ENCODE peak calls at places on chromosome 1, in nine cellular contexts. B is activated CD8-positive, alpha-beta memory T cell treated with anti-CD3 and anti-CD28 coated beads for 24 hours; G is NCI-H2081; X is upper lobe of right lung; Z is skeletal muscle cell; O is body of pancreas; U is nucleus accumbens; S is nephron progenitor cell; Y is M059J. T is an unnamed sample.

GRCh38 chr1:145918992-145919939 is 749 bp upstream of the PEX11B start:
- DNase-seq in B (no peak), G (no peak), X (peak), Z (peak), O (peak), U (no peak), S (peak), Y (peak), T (no peak)

GRCh38 chr1:59480188-59480888 is 183.4 kb downstream of the FGGY start:
- DNase-seq in B (no peak), G (no peak), X (no peak), Z (no peak), O (no peak), U (no peak), S (no peak), Y (no peak), T (no peak)

GRCh38 chr1:203338335-203339036 is 12.4 kb downstream of the FMOD start:
- DNase-seq in B (peak), G (peak), X (no peak), Z (no peak), O (peak), U (peak), S (peak), Y (peak), T (no peak)

GRCh38 chr1:22055463-22055862 is 3.0 kb downstream of the CDC42 start:
- DNase-seq in B (peak), G (no peak), X (no peak), Z (no peak), O (no peak), U (no peak), S (no peak), Y (no peak), T (no peak)

GRCh38 chr1:45299981-45300668 is 26.6 kb upstream of the HPDL start:
- DNase-seq in B (peak), G (peak), X (no peak), Z (peak), O (peak), U (peak), S (peak), Y (peak), T (no peak)

GRCh38 chr1:2624735-2625300 is 8.0 kb downstream of the MMEL1 start:
- DNase-seq in B (no peak), G (no peak), X (peak), Z (no peak), O (no peak), U (no peak), S (no peak), Y (no peak), T (no peak)

GRCh38 chr1:155253208-155253607 is 2.1 kb downstream of the ENTREP3 start:
- DNase-seq in B (no peak), G (no peak), X (no peak), Z (no peak), O (no peak), U (no peak), S (no peak), Y (no peak), T (no peak)

GRCh38 chr1:225777058-225777582 is 506 bp upstream of the SRP9 start:
- DNase-seq in B (no peak), G (no peak), X (no peak), Z (no peak), O (no peak), U (no peak), S (no peak), Y (no peak), T (no peak)

GRCh38 chr1:61244114-61244513 is 161.8 kb downstream of the NFIA start:
- DNase-seq in B (no peak), G (peak), X (no peak), Z (peak), O (no peak), U (no peak), S (no peak), Y (peak), T (no peak)

GRCh38 chr1:110339427-110340206 is 440 bp downstream of the RBM15 start:
- DNase-seq in B (peak), G (no peak), X (peak), Z (no peak), O (no peak), U (peak), S (peak), Y (peak), T (no peak)

GRCh38 chr1:35725591-35725990 is 6.9 kb upstream of the C1orf216 start:
- DNase-seq in B (no peak), G (no peak), X (no peak), Z (no peak), O (no peak), U (peak), S (peak), Y (no peak), T (no peak)

GRCh38 chr1:43002766-43003165 is 44.1 kb upstream of the SLC2A1 start:
- DNase-seq in B (no peak), G (no peak), X (no peak), Z (no peak), O (no peak), U (no peak), S (no peak), Y (no peak), T (no peak)

GRCh38 chr1:225454733-225455132 is 26.9 kb upstream of the LBR start:
- DNase-seq in B (peak), G (no peak), X (no peak), Z (peak), O (peak), U (no peak), S (no peak), Y (peak), T (no peak)

GRCh38 chr1:170819781-170820180 is 115.6 kb upstream of the MROH9 start:
- DNase-seq in B (no peak), G (no peak), X (no peak), Z (no peak), O (no peak), U (no peak), S (no peak), Y (no peak), T (no peak)

GRCh38 chr1:97006044-97006676 is 284.6 kb downstream of the PTBP2 start:
- DNase-seq in B (no peak), G (no peak), X (no peak), Z (peak), O (no peak), U (peak), S (no peak), Y (peak), T (no peak)

GRCh38 chr1:50967416-50968020 is 2.5 kb upstream of the CDKN2C start:
- DNase-seq in B (no peak), G (no peak), X (no peak), Z (no peak), O (no peak), U (no peak), S (no peak), Y (peak), T (no peak)

GRCh38 chr1:223007250-223007649 is 135.8 kb downstream of the TLR5 start:
- DNase-seq in B (no peak), G (no peak), X (no peak), Z (no peak), O (no peak), U (no peak), S (no peak), Y (peak), T (no peak)

GRCh38 chr1:169546087-169546995 is 39.9 kb downstream of the F5 start:
- DNase-seq in B (no peak), G (peak), X (no peak), Z (peak), O (peak), U (peak), S (peak), Y (peak), T (peak)

GRCh38 chr1:160607051-160608032 is 28.0 kb upstream of the CD84 start:
- DNase-seq in B (no peak), G (peak), X (no peak), Z (peak), O (peak), U (no peak), S (peak), Y (peak), T (peak)